ENCODE peak calls at places on chromosomes 3 and 15, in four cellular contexts. One of them, this sample, is unnamed.

GRCh38 chr15:85482896-85483295 is 102.5 kb downstream of the AKAP13 start:
- DNase-seq in activated CD8-positive, alpha-beta T cell treated with anti-CD3 and anti-CD28 coated beads for 36 hours: no peak
- DNase-seq in lower leg skin: no peak
- DNase-seq in stimulated activated effector memory CD8-positive, alpha-beta T cell treated with anti-CD3 and anti-CD28 coated beads, Interleukin-12 subunit alpha, Interleukin-12 subunit beta, amount 100 ng/mL, for 72 hours: no peak
- DNase-seq in this sample: no peak

GRCh38 chr3:11582123-11582968 is 61.4 kb downstream of the VGLL4 start:
- DNase-seq in activated CD8-positive, alpha-beta T cell treated with anti-CD3 and anti-CD28 coated beads for 36 hours: peak
- DNase-seq in lower leg skin: peak
- DNase-seq in stimulated activated effector memory CD8-positive, alpha-beta T cell treated with anti-CD3 and anti-CD28 coated beads, Interleukin-12 subunit alpha, Interleukin-12 subunit beta, amount 100 ng/mL, for 72 hours: no peak
- DNase-seq in this sample: no peak

GRCh38 chr3:16072420-16073110 is 101.9 kb upstream of the GALNT15 start:
- DNase-seq in activated CD8-positive, alpha-beta T cell treated with anti-CD3 and anti-CD28 coated beads for 36 hours: no peak
- DNase-seq in lower leg skin: no peak
- DNase-seq in stimulated activated effector memory CD8-positive, alpha-beta T cell treated with anti-CD3 and anti-CD28 coated beads, Interleukin-12 subunit alpha, Interleukin-12 subunit beta, amount 100 ng/mL, for 72 hours: no peak
- DNase-seq in this sample: no peak

GRCh38 chr15:45091161-45091560 is 22.8 kb downstream of the DUOX2 start:
- DNase-seq in activated CD8-positive, alpha-beta T cell treated with anti-CD3 and anti-CD28 coated beads for 36 hours: no peak
- DNase-seq in lower leg skin: no peak
- DNase-seq in stimulated activated effector memory CD8-positive, alpha-beta T cell treated with anti-CD3 and anti-CD28 coated beads, Interleukin-12 subunit alpha, Interleukin-12 subunit beta, amount 100 ng/mL, for 72 hours: no peak
- DNase-seq in this sample: no peak

GRCh38 chr15:45690581-45691260 is 55.9 kb downstream of the SQOR start:
- DNase-seq in activated CD8-positive, alpha-beta T cell treated with anti-CD3 and anti-CD28 coated beads for 36 hours: no peak
- DNase-seq in lower leg skin: no peak
- DNase-seq in stimulated activated effector memory CD8-positive, alpha-beta T cell treated with anti-CD3 and anti-CD28 coated beads, Interleukin-12 subunit alpha, Interleukin-12 subunit beta, amount 100 ng/mL, for 72 hours: no peak
- DNase-seq in this sample: no peak

GRCh38 chr15:85897207-85897817 is 102.6 kb upstream of the KLHL25 start:
- DNase-seq in activated CD8-positive, alpha-beta T cell treated with anti-CD3 and anti-CD28 coated beads for 36 hours: no peak
- DNase-seq in lower leg skin: no peak
- DNase-seq in stimulated activated effector memory CD8-positive, alpha-beta T cell treated with anti-CD3 and anti-CD28 coated beads, Interleukin-12 subunit alpha, Interleukin-12 subunit beta, amount 100 ng/mL, for 72 hours: no peak
- DNase-seq in this sample: no peak

GRCh38 chr15:66238318-66238717 is 15.2 kb downstream of the MEGF11 start:
- DNase-seq in activated CD8-positive, alpha-beta T cell treated with anti-CD3 and anti-CD28 coated beads for 36 hours: no peak
- DNase-seq in lower leg skin: no peak
- DNase-seq in stimulated activated effector memory CD8-positive, alpha-beta T cell treated with anti-CD3 and anti-CD28 coated beads, Interleukin-12 subunit alpha, Interleukin-12 subunit beta, amount 100 ng/mL, for 72 hours: no peak
- DNase-seq in this sample: no peak

GRCh38 chr3:149736180-149737100 is 15.8 kb downstream of the COMMD2 start:
- DNase-seq in activated CD8-positive, alpha-beta T cell treated with anti-CD3 and anti-CD28 coated beads for 36 hours: no peak
- DNase-seq in lower leg skin: no peak
- DNase-seq in stimulated activated effector memory CD8-positive, alpha-beta T cell treated with anti-CD3 and anti-CD28 coated beads, Interleukin-12 subunit alpha, Interleukin-12 subunit beta, amount 100 ng/mL, for 72 hours: no peak
- DNase-seq in this sample: no peak

GRCh38 chr15:83943043-83943442 is 289.1 kb downstream of the ADAMTSL3 start:
- DNase-seq in activated CD8-positive, alpha-beta T cell treated with anti-CD3 and anti-CD28 coated beads for 36 hours: no peak
- DNase-seq in lower leg skin: no peak
- DNase-seq in stimulated activated effector memory CD8-positive, alpha-beta T cell treated with anti-CD3 and anti-CD28 coated beads, Interleukin-12 subunit alpha, Interleukin-12 subunit beta, amount 100 ng/mL, for 72 hours: no peak
- DNase-seq in this sample: no peak

GRCh38 chr3:107392549-107393165 is 15.4 kb downstream of the CCDC54 start:
- DNase-seq in activated CD8-positive, alpha-beta T cell treated with anti-CD3 and anti-CD28 coated beads for 36 hours: no peak
- DNase-seq in lower leg skin: no peak
- DNase-seq in stimulated activated effector memory CD8-positive, alpha-beta T cell treated with anti-CD3 and anti-CD28 coated beads, Interleukin-12 subunit alpha, Interleukin-12 subunit beta, amount 100 ng/mL, for 72 hours: no peak
- DNase-seq in this sample: no peak

GRCh38 chr3:43048470-43048869 is 57.4 kb downstream of the POMGNT2 start:
- DNase-seq in activated CD8-positive, alpha-beta T cell treated with anti-CD3 and anti-CD28 coated beads for 36 hours: no peak
- DNase-seq in lower leg skin: no peak
- DNase-seq in stimulated activated effector memory CD8-positive, alpha-beta T cell treated with anti-CD3 and anti-CD28 coated beads, Interleukin-12 subunit alpha, Interleukin-12 subunit beta, amount 100 ng/mL, for 72 hours: peak
- DNase-seq in this sample: no peak

GRCh38 chr3:36418296-36418695 is 38.0 kb downstream of the STAC start:
- DNase-seq in activated CD8-positive, alpha-beta T cell treated with anti-CD3 and anti-CD28 coated beads for 36 hours: no peak
- DNase-seq in lower leg skin: no peak
- DNase-seq in stimulated activated effector memory CD8-positive, alpha-beta T cell treated with anti-CD3 and anti-CD28 coated beads, Interleukin-12 subunit alpha, Interleukin-12 subunit beta, amount 100 ng/mL, for 72 hours: no peak
- DNase-seq in this sample: no peak

GRCh38 chr3:100087203-100087602 is 27.1 kb downstream of the FILIP1L start:
- DNase-seq in activated CD8-positive, alpha-beta T cell treated with anti-CD3 and anti-CD28 coated beads for 36 hours: peak
- DNase-seq in lower leg skin: no peak
- DNase-seq in stimulated activated effector memory CD8-positive, alpha-beta T cell treated with anti-CD3 and anti-CD28 coated beads, Interleukin-12 subunit alpha, Interleukin-12 subunit beta, amount 100 ng/mL, for 72 hours: no peak
- DNase-seq in this sample: no peak

This sample was measured in activated B cell treated with CpG ODN at 0.5 μM for 24 hours.